ENCODE peak calls at places on chromosome 15, in six cellular contexts. D is right atrium auricular region; F is MG63; E is AG04450; B is stimulated activated CD4-positive, alpha-beta T cell treated with anti-CD3 and anti-CD28 coated beads, Interleukin-12 subunit alpha, Interleukin-12 subunit beta, amount 100 ng/mL, for 4 hours; I is endothelial cell. V is an unnamed sample.

GRCh38 chr15:101137312-101137940 is 114.4 kb downstream of the CHSY1 start:
- DNase-seq in D (no peak), F (no peak), E (no peak), B (no peak), I (no peak), V (no peak)

GRCh38 chr15:42010434-42010833 is 10.4 kb downstream of the PLA2G4E start:
- DNase-seq in D (no peak), F (no peak), E (no peak), B (no peak), I (no peak), V (no peak)

GRCh38 chr15:85826756-85827515 is 32.2 kb upstream of the KLHL25 start:
- DNase-seq in D (no peak), F (no peak), E (no peak), B (no peak), I (no peak), V (no peak)

GRCh38 chr15:101191242-101191641 is 60.6 kb downstream of the CHSY1 start:
- DNase-seq in D (no peak), F (no peak), E (no peak), B (no peak), I (no peak), V (no peak)

GRCh38 chr15:83504365-83504764 is 57.2 kb downstream of the SH3GL3 start:
- DNase-seq in D (no peak), F (peak), E (no peak), B (no peak), I (no peak), V (no peak)

GRCh38 chr15:41961014-41961518 is 11.3 kb downstream of the EHD4 start:
- DNase-seq in D (no peak), F (no peak), E (no peak), B (no peak), I (no peak), V (no peak)

GRCh38 chr15:78382114-78382886 is 42.1 kb downstream of the CRABP1 start:
- DNase-seq in D (no peak), F (no peak), E (no peak), B (no peak), I (no peak), V (no peak)

GRCh38 chr15:78536134-78536533 is 4.1 kb upstream of the PSMA4 start:
- DNase-seq in D (no peak), F (no peak), E (no peak), B (no peak), I (no peak), V (no peak)

GRCh38 chr15:56968821-56969220 is 50.4 kb downstream of the TCF12 start:
- DNase-seq in D (no peak), F (no peak), E (no peak), B (no peak), I (no peak), V (no peak)

GRCh38 chr15:86553116-86553515 is 473.4 kb downstream of the AGBL1 start:
- DNase-seq in D (no peak), F (no peak), E (no peak), B (no peak), I (no peak), V (no peak)

GRCh38 chr15:61069369-61070075 is 159.6 kb downstream of the RORA start:
- DNase-seq in D (no peak), F (no peak), E (no peak), B (no peak), I (peak), V (no peak)

GRCh38 chr15:76312540-76313174 is 1.4 kb upstream of the ETFA start:
- DNase-seq in D (no peak), F (peak), E (no peak), B (no peak), I (no peak), V (no peak)

GRCh38 chr15:68484696-68485400 is 52.9 kb upstream of the ITGA11 start:
- DNase-seq in D (no peak), F (peak), E (peak), B (no peak), I (no peak), V (no peak)

GRCh38 chr15:77821188-77821958 is 188.7 kb upstream of the LINGO1 start:
- DNase-seq in D (peak), F (peak), E (peak), B (peak), I (peak), V (no peak)

GRCh38 chr15:93040288-93041158 is 48.5 kb downstream of the RGMA start:
- DNase-seq in D (no peak), F (no peak), E (no peak), B (no peak), I (no peak), V (no peak)

GRCh38 chr15:28889346-28889745 is 3.6 kb downstream of the APBA2 start:
- DNase-seq in D (no peak), F (no peak), E (no peak), B (no peak), I (no peak), V (no peak)

GRCh38 chr15:64003182-64003581 is 43.1 kb downstream of the DAPK2 start:
- DNase-seq in D (no peak), F (no peak), E (no peak), B (no peak), I (no peak), V (no peak)

GRCh38 chr15:68220967-68221366 is 8.6 kb downstream of the CLN6 start:
- DNase-seq in D (peak), F (no peak), E (no peak), B (no peak), I (no peak), V (no peak)

GRCh38 chr15:62606376-62607164 is 436.0 kb upstream of the TPM1 start:
- DNase-seq in D (no peak), F (peak), E (peak), B (no peak), I (no peak), V (no peak)

GRCh38 chr15:47587938-47588817 is 129.1 kb upstream of the SEMA6D start:
- DNase-seq in D (no peak), F (no peak), E (no peak), B (no peak), I (no peak), V (no peak)

GRCh38 chr15:69943637-69944036 is 154.1 kb downstream of the TLE3 start:
- DNase-seq in D (no peak), F (no peak), E (no peak), B (no peak), I (no peak), V (no peak)

GRCh38 chr15:73691398-73691797 is 7.2 kb downstream of the CD276 start:
- DNase-seq in D (peak), F (no peak), E (no peak), B (no peak), I (no peak), V (no peak)

GRCh38 chr15:62209322-62209721 is 44.2 kb upstream of the C2CD4B start:
- DNase-seq in D (no peak), F (no peak), E (no peak), B (no peak), I (no peak), V (no peak)

GRCh38 chr15:96345560-96346389 is 15.3 kb downstream of the NR2F2 start:
- DNase-seq in D (peak), F (peak), E (no peak), B (no peak), I (peak), V (no peak)

GRCh38 chr15:65326109-65326508 is 21.6 kb downstream of the RNU5B-1 start:
- DNase-seq in D (no peak), F (no peak), E (no peak), B (no peak), I (peak), V (no peak)

GRCh38 chr15:51982013-51982769 is 10.6 kb upstream of the LEO1 start:
- DNase-seq in D (no peak), F (peak), E (peak), B (peak), I (peak), V (peak)

V was measured in CD4-positive, alpha-beta memory T cell.